ENCODE peak calls at places on chromosomes 11 and 22, in eight cellular contexts. J, M, H, Y, W, X, L and C are unnamed samples.

GRCh38 chr11:1548221-1549070 is 23.6 kb downstream of the DUSP8 start:
- DNase-seq in W (peak), M (no peak), J (peak), L (no peak), X (peak), Y (peak), H (peak), C (peak)

GRCh38 chr22:19535001-19535400 is 10.8 kb upstream of the CLDN5 start:
- DNase-seq in L (no peak), M (no peak), Y (no peak), W (no peak), X (no peak), J (no peak), H (no peak), C (no peak)

GRCh38 chr22:40588726-40589125 is 47.8 kb downstream of the MRTFA start:
- DNase-seq in Y (no peak), W (no peak), M (no peak), X (peak), J (no peak), H (peak), L (no peak), C (no peak)

GRCh38 chr11:131136476-131136875 is 220.2 kb upstream of the SNX19 start:
- DNase-seq in J (no peak), W (no peak), H (no peak), L (peak), X (no peak), Y (no peak), M (no peak), C (no peak)

GRCh38 chr11:76670475-76671235 is at the start of gene LRRC32:
- DNase-seq in J (peak), M (peak), Y (peak), H (peak), W (no peak), X (peak), L (no peak), C (peak)

GRCh38 chr11:7514099-7514725 is 413 bp downstream of the PPFIBP2 start:
- DNase-seq in H (peak), W (no peak), L (no peak), X (peak), M (peak), J (no peak), Y (no peak), C (no peak)

GRCh38 chr11:71432761-71433647 is 15.2 kb downstream of the DHCR7 start:
- DNase-seq in M (no peak), Y (peak), W (no peak), H (no peak), J (no peak), L (no peak), X (peak), C (no peak)

GRCh38 chr11:6745018-6745417 is 26.8 kb downstream of the OR2AG2 start:
- DNase-seq in W (no peak), M (no peak), X (no peak), H (no peak), L (no peak), Y (no peak), J (no peak), C (no peak)

GRCh38 chr22:44284711-44285110 is 28.0 kb downstream of the SHISAL1 start:
- DNase-seq in M (no peak), H (no peak), X (no peak), J (no peak), Y (no peak), L (no peak), W (no peak), C (no peak)

GRCh38 chr11:86737752-86738151 is 62.6 kb upstream of the PRSS23 start:
- DNase-seq in X (no peak), L (no peak), M (no peak), J (no peak), Y (no peak), H (no peak), W (no peak), C (no peak)

GRCh38 chr22:28600546-28601143 is 79.0 kb downstream of the TTC28 start:
- DNase-seq in Y (no peak), W (no peak), X (no peak), J (no peak), M (peak), H (peak), L (peak), C (no peak)

GRCh38 chr11:22317656-22318055 is 20.5 kb upstream of the SLC17A6 start:
- DNase-seq in W (no peak), X (no peak), H (no peak), J (no peak), M (no peak), Y (no peak), L (no peak), C (no peak)

GRCh38 chr11:18384157-18384641 is 10.2 kb upstream of the LDHA start:
- DNase-seq in X (peak), W (peak), L (peak), J (peak), M (peak), Y (peak), H (peak), C (peak)

GRCh38 chr22:41487037-41487963 is 18.4 kb downstream of the ACO2 start:
- DNase-seq in L (peak), J (no peak), W (no peak), H (peak), Y (no peak), X (no peak), M (no peak), C (no peak)

GRCh38 chr22:49366437-49366836 is 461.2 kb downstream of the BRD1 start:
- DNase-seq in J (no peak), X (no peak), H (no peak), Y (peak), W (no peak), L (no peak), M (no peak), C (peak)

GRCh38 chr11:1232328-1233321 is 9.8 kb downstream of the MUC5B start:
- DNase-seq in J (no peak), H (no peak), X (peak), Y (no peak), M (no peak), W (no peak), L (no peak), C (peak)

GRCh38 chr11:84247931-84248330 is 961.8 kb upstream of the CCDC90B start:
- DNase-seq in M (no peak), W (no peak), H (no peak), L (no peak), J (no peak), Y (no peak), X (no peak), C (no peak)

GRCh38 chr22:39220897-39221850 is 23.6 kb downstream of the PDGFB start:
- DNase-seq in M (no peak), L (no peak), H (no peak), J (no peak), X (peak), W (no peak), Y (no peak), C (peak)
- H3K4me3 ChIP-seq in M (no peak), L (no peak), H (no peak), J (no peak), X (no peak), W (no peak), Y (no peak), C (no peak)

GRCh38 chr11:64102005-64102738 is 63.7 kb downstream of the MACROD1 start:
- DNase-seq in X (no peak), M (no peak), H (no peak), J (no peak), L (no peak), Y (no peak), W (no peak), C (no peak)

GRCh38 chr11:64100782-64101358 is 65.0 kb downstream of the MACROD1 start:
- DNase-seq in M (no peak), H (no peak), L (no peak), Y (no peak), W (no peak), J (no peak), X (no peak), C (no peak)

GRCh38 chr11:64101461-64101860 is 64.5 kb downstream of the MACROD1 start:
- DNase-seq in X (no peak), M (no peak), L (no peak), Y (no peak), W (no peak), H (no peak), J (no peak), C (no peak)

GRCh38 chr11:64099436-64099835 is 63.7 kb downstream of the FLRT1 start:
- DNase-seq in J (no peak), M (no peak), Y (no peak), H (no peak), W (no peak), L (no peak), X (no peak), C (no peak)

DNA sequence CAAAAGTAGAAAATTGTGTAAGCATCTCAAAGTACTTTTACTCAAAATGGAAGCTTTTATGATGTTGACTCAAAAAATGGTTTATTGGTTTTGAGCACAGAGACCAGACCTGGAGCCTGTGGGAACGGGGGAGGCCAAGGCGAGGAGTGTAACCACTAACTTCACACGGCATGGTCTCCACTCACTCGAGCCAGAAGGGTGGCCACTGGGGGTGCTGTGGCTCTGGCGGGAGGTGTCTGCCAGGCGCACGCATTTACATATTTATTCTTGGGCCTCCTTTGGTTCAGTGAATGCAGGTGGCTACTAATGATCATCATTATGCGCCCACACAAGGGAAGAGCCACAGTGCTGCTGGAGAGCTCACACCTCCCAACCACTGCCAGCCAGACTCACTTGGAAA is 64.6 kb downstream of the FLRT1 start:
- DNase-seq in J (no peak), Y (no peak), H (no peak), M (peak), X (no peak), W (no peak), L (no peak), C (no peak)
- TF ChIP-seq CTCF in J (no peak), Y (no peak), H (peak), M (peak), X (no peak), W (no peak), L (peak), C (no peak)

DNA sequence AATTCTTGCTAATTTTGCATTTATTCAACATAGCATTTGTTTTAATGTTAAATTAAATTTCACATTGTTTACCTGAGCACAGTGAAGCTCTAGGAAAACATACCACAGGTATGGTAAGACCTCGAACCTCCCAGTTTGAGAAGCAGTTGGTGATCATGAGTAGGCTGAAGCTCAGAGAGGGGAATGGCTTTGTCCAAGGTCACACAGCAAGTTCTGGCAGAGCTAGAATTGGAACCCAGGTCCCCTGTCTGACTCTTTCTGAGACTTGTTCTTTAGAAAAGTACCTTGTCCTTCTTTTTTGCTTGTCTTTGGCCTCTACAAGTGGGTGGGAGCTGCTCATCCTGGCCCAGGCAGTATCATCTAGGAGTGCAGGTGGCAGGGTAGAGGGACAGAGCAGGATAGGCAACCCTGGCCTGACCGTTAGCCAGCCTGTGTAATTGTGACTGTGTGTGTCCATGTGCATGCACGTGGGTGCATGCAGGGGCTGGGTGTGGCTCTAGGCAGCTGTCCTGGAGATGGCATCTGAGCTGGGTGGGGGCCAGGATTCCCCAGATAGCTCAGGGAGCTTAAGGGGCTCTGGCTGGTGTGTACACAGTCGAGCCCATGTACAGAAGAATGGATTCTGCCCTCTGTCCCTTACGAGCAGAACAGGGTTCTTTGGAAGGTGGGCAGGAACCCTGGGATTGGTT is 21.6 kb downstream of the PHLDB1 start:
- DNase-seq in J (no peak), X (no peak), H (no peak), W (no peak), L (no peak), Y (no peak), M (no peak), C (no peak)
- H3K27ac ChIP-seq in J (no peak), X (no peak), H (no peak), W (no peak), L (no peak), Y (no peak), M (no peak), C (no peak)

GRCh38 chr11:118909619-118910308 is 16.0 kb downstream of the BCL9L start:
- DNase-seq in X (no peak), Y (no peak), L (no peak), J (no peak), M (no peak), W (no peak), H (no peak), C (no peak)
- H3K4me3 ChIP-seq in X (no peak), Y (peak), L (peak), J (peak), M (no peak), W (peak), H (peak), C (peak)

GRCh38 chr11:69645801-69646492 is 5.0 kb downstream of the CCND1 start:
- DNase-seq in W (no peak), L (no peak), J (no peak), X (peak), M (no peak), H (no peak), Y (no peak), C (peak)

GRCh38 chr11:69644962-69645675 is 4.2 kb downstream of the CCND1 start:
- DNase-seq in M (no peak), L (no peak), Y (no peak), H (no peak), W (no peak), X (peak), J (no peak), C (peak)

GRCh38 chr11:69643646-69644045 is 2.7 kb downstream of the CCND1 start:
- DNase-seq in J (no peak), H (no peak), M (no peak), Y (no peak), L (no peak), X (peak), W (no peak), C (no peak)

GRCh38 chr11:69642913-69643632 is 2.1 kb downstream of the CCND1 start:
- DNase-seq in H (peak), L (peak), X (peak), Y (peak), M (peak), W (no peak), J (peak), C (peak)

GRCh38 chr11:69644071-69644961 is 3.4 kb downstream of the CCND1 start:
- DNase-seq in L (peak), M (no peak), X (peak), J (no peak), Y (peak), H (peak), W (no peak), C (peak)
- TF ChIP-seq CTCF in L (peak), M (peak), X (peak), J (no peak), Y (no peak), H (peak), W (peak), C (peak)

DNA sequence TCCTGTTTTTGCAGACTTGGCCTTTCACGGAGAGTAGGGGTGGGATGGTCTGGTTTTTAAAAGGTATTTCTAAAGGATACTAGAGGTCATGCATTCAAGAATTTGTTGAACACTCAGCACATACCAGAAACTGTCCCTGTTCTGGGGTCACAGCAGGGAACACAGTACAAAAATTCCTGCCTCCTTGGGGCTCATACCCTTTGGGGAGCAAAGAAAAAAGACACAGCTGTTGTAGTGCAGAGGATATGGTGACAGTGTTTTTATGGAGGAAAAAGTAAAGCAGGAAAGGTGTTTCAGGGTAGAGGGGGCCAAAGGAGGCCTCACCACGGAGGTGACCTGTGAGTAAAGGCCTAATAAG is 8.4 kb downstream of the SLC3A2 start:
- DNase-seq in Y (no peak), M (no peak), W (no peak), H (no peak), J (no peak), X (no peak), L (no peak), C (no peak)
- H3K27ac ChIP-seq in Y (no peak), M (no peak), W (no peak), H (peak), J (peak), X (no peak), L (peak), C (peak)

GRCh38 chr22:35686298-35686697 is 31.4 kb upstream of the APOL5 start:
- DNase-seq in L (no peak), J (no peak), Y (no peak), M (peak), X (no peak), H (no peak), W (no peak), C (no peak)
- H3K4me3 ChIP-seq in L (no peak), J (no peak), Y (no peak), M (peak), X (no peak), H (no peak), W (no peak), C (no peak)

DNA sequence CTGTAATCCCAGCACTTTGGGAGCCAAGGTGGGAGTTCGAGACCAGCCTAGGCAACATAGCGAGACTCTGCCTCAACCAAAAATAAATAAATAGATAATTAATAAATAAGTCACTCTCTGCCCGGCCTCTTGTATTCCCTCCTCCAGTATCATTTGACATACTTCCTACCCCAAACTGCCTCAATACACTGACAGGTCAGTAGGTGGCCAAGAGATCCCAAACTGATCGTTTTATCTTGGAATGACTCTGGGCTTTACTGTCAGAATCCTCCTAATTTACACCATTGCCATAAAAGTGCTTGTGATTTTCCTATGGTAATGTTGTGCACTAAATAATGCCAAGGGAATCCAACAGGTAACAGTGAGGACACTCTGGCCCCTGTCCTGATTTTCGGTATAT is 94.2 kb downstream of the PDHX start:
- DNase-seq in Y (no peak), M (no peak), L (no peak), J (no peak), X (no peak), W (no peak), H (no peak), C (no peak)
- TF ChIP-seq CTCF in Y (no peak), M (no peak), L (peak), J (no peak), X (no peak), W (no peak), H (no peak), C (no peak)

DNA sequence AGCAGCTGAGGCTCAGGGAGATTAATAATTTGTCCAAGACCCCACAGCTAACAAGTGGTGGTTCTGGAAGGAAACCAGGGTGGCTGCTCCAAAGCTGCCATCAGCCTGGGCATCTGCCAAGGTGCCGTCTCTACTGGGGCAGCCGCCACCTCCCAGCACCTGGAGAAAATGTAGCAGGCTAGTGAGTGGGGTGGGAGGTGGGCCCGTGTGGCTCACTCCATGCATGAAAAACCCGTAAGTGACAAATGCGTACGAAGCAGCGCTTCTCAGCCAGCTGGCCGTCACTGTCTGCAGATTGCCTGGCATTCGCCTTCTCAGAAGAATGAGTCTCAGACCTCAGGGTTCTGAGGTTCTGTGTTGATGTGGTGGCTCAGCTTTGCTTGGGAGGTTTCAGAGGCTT is 976.8 kb downstream of the TBC1D22A start:
- DNase-seq in Y (no peak), X (no peak), M (no peak), L (no peak), H (no peak), J (no peak), W (no peak), C (no peak)
- H3K27ac ChIP-seq in Y (no peak), X (no peak), M (no peak), L (no peak), H (no peak), J (no peak), W (no peak), C (no peak)

DNA sequence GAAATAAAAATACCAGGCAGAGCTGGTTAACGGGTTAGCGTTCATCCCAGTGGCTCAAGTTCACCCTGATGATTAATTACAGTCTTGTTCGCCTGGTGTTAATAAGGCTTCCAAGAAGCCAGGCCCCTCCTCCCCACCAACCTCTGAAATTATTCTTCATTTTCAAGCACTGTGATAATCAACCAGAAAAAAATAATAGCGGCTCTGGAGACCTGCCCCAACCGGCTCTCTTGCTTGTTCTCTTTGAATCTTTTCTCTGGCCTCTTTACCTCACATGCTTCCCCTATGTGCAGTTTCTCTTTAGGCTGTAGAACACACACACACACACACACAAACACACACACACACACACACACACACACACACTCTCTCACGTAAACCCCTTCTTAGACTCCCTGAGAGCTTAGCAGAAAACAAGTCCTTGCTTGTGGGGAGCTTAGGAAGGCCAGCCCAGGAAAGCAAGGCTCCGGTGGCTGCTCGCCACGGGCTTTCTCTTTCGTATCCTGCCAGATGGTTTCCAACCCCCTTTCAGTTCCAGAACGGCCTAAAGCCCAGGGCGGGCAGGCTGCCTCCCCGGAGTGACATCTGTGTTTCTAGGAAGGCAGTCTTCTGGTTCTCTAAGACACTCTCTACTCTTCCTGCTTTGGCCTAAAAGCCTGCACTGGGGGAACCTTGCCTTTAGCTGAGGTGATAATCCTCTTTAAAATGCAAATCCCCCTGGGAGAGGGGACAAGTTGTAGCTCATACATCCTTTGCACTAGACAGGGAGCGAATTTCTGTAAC is 106.4 kb upstream of the SESN3 start:
- DNase-seq in W (no peak), L (no peak), J (peak), H (peak), X (peak), M (no peak), Y (peak), C (peak)
- H3K4me3 ChIP-seq in W (peak), L (no peak), J (no peak), H (no peak), X (no peak), M (no peak), Y (no peak), C (no peak)